ENCODE peak calls at places on chromosomes 16 and 17, in ten cellular contexts. H is RPMI7951; S is hepatic stellate cell; I is epithelial cell of esophagus; J is dermis blood vessel endothelial cell; F is stimulated activated CD4-positive, alpha-beta T cell treated with anti-CD3 and anti-CD28 coated beads, Interleukin-15, amount 100 ng/mL, for 24 hours; N is NCI-H748 treated with DMSO at 0.1 percent for 48 hours; Z is memory B cell; G is NCI-H146; X is ecto neural progenitor cell. Y is an unnamed sample.

GRCh38 chr16:17518441-17518840 is 47.7 kb upstream of the XYLT1 start:
- DNase-seq in H (peak), S (peak), I (peak), J (no peak), F (no peak), N (no peak), Z (no peak), G (no peak), X (no peak), Y (peak)

GRCh38 chr16:73064996-73065349 is 17.0 kb upstream of the ZFHX3 start:
- DNase-seq in H (no peak), S (no peak), I (no peak), J (no peak), F (no peak), N (no peak), Z (no peak), G (no peak), X (no peak), Y (no peak)

GRCh38 chr17:6061290-6061689 is 8.9 kb upstream of the WSCD1 start:
- DNase-seq in H (peak), S (peak), I (peak), J (peak), F (no peak), N (no peak), Z (no peak), G (no peak), X (no peak), Y (peak)

GRCh38 chr17:56638536-56639177 is 45.2 kb downstream of the NOG start:
- DNase-seq in H (no peak), S (no peak), I (no peak), J (no peak), F (no peak), N (no peak), Z (no peak), G (no peak), X (no peak), Y (no peak)

GRCh38 chr17:74325743-74326379 is at the start of gene KIF19:
- DNase-seq in H (no peak), S (no peak), I (no peak), J (peak), F (peak), N (no peak), Z (no peak), G (no peak), X (peak), Y (no peak)

GRCh38 chr16:85515830-85516397 is 97.2 kb upstream of the GSE1 start:
- DNase-seq in H (no peak), S (no peak), I (no peak), J (no peak), F (no peak), N (no peak), Z (no peak), G (no peak), X (no peak), Y (no peak)

GRCh38 chr17:65660078-65660477 is 98.6 kb upstream of the AXIN2 start:
- DNase-seq in H (no peak), S (no peak), I (no peak), J (no peak), F (no peak), N (no peak), Z (no peak), G (no peak), X (no peak), Y (no peak)

GRCh38 chr17:50056961-50057330 is 1.0 kb downstream of the ITGA3 start:
- DNase-seq in H (peak), S (peak), I (peak), J (peak), F (no peak), N (no peak), Z (no peak), G (no peak), X (no peak), Y (no peak)

GRCh38 chr16:27748868-27749546 is 199.1 kb downstream of the KATNIP start:
- DNase-seq in H (peak), S (peak), I (peak), J (peak), F (peak), N (no peak), Z (peak), G (peak), X (peak), Y (peak)

GRCh38 chr16:29811896-29812665 is at the start of gene PRRT2:
- DNase-seq in H (peak), S (peak), I (no peak), J (peak), F (peak), N (peak), Z (no peak), G (peak), X (peak), Y (no peak)

GRCh38 chr16:86396918-86397317 is 113.4 kb upstream of the FOXF1 start:
- DNase-seq in H (peak), S (peak), I (no peak), J (peak), F (no peak), N (no peak), Z (no peak), G (no peak), X (no peak), Y (no peak)

GRCh38 chr16:70749681-70750601 is 51.0 kb downstream of the VAC14 start:
- DNase-seq in H (no peak), S (no peak), I (no peak), J (no peak), F (no peak), N (no peak), Z (no peak), G (no peak), X (peak), Y (no peak)

GRCh38 chr17:48878920-48879898 is 13.4 kb upstream of the ATP5MC1 start:
- DNase-seq in H (peak), S (peak), I (peak), J (peak), F (peak), N (peak), Z (peak), G (peak), X (peak), Y (peak)

GRCh38 chr16:21566891-21567414 is 32.4 kb upstream of the METTL9 start:
- DNase-seq in H (no peak), S (no peak), I (no peak), J (no peak), F (no peak), N (no peak), Z (no peak), G (no peak), X (no peak), Y (no peak)

GRCh38 chr16:74480150-74481029 is 59.1 kb upstream of the CLEC18B start:
- DNase-seq in H (peak), S (peak), I (peak), J (no peak), F (no peak), N (no peak), Z (no peak), G (no peak), X (no peak), Y (peak)

GRCh38 chr16:9055661-9056060 is 35.8 kb upstream of the HAPSTR1 start:
- DNase-seq in H (no peak), S (no peak), I (no peak), J (no peak), F (no peak), N (no peak), Z (no peak), G (no peak), X (no peak), Y (no peak)

GRCh38 chr17:50766222-50767023 is 895 bp downstream of the ANKRD40CL start:
- DNase-seq in H (no peak), S (no peak), I (no peak), J (no peak), F (no peak), N (no peak), Z (no peak), G (no peak), X (no peak), Y (no peak)

GRCh38 chr17:47978324-47978723 is 7.4 kb downstream of the CDK5RAP3 start:
- DNase-seq in H (peak), S (peak), I (peak), J (peak), F (peak), N (peak), Z (peak), G (peak), X (peak), Y (no peak)

GRCh38 chr17:66365903-66366302 is 63.5 kb downstream of the PRKCA start:
- DNase-seq in H (no peak), S (no peak), I (no peak), J (no peak), F (no peak), N (no peak), Z (no peak), G (no peak), X (no peak), Y (no peak)

GRCh38 chr16:15502041-15502725 is 67.8 kb downstream of the BMERB1 start:
- DNase-seq in H (peak), S (peak), I (peak), J (peak), F (no peak), N (no peak), Z (no peak), G (no peak), X (no peak), Y (peak)

GRCh38 chr16:85378145-85379040 is 234.7 kb upstream of the GSE1 start:
- DNase-seq in H (no peak), S (no peak), I (no peak), J (no peak), F (no peak), N (no peak), Z (no peak), G (no peak), X (no peak), Y (no peak)

GRCh38 chr16:55323637-55324490 is at the start of gene IRX6:
- DNase-seq in H (no peak), S (no peak), I (peak), J (no peak), F (no peak), N (peak), Z (no peak), G (no peak), X (peak), Y (no peak)

GRCh38 chr17:75131278-75132017 is at the start of gene NT5C:
- DNase-seq in H (peak), S (peak), I (peak), J (peak), F (peak), N (peak), Z (peak), G (peak), X (peak), Y (no peak)

Y was measured in foreskin keratinocyte.